ENCODE peak calls at places on chromosomes 6 and 20, in six cellular contexts. B is stimulated activated CD4-positive, alpha-beta T cell treated with anti-CD3 and anti-CD28 coated beads, TNF-alpha, amount 100 ng/mL, for 4 hours; N is osteocyte; G is GM10248; D is HT1080; F is bronchial epithelial cell. P is an unnamed sample.

GRCh38 chr6:54910326-54910952 is 63.9 kb downstream of the FAM83B start:
- DNase-seq in F (no peak), N (no peak), D (no peak), G (no peak), B (no peak), P (no peak)

GRCh38 chr6:129785081-129785755 is 75.2 kb upstream of the ARHGAP18 start:
- DNase-seq in D (peak; percentile 51), G (no peak), B (no peak), N (no peak), F (peak; percentile 23), P (no peak)

GRCh38 chr20:12053348-12053747 is 135.7 kb downstream of the BTBD3 start:
- DNase-seq in N (no peak), F (peak; percentile 74), G (no peak), D (peak; percentile 95), B (no peak), P (no peak)

GRCh38 chr6:145147981-145148380 is 587.3 kb downstream of the EPM2A start:
- DNase-seq in F (no peak), B (no peak), N (no peak), G (no peak), D (no peak), P (no peak)

GRCh38 chr6:96907498-96907897 is 9.8 kb upstream of the NDUFAF4 start:
- DNase-seq in F (peak; percentile 46), G (peak; percentile 13), N (no peak), D (peak; percentile 58), B (no peak), P (no peak)

GRCh38 chr6:34172961-34173775 is 27.3 kb upstream of the GRM4 start:
- DNase-seq in N (no peak), B (no peak), G (no peak), F (peak; percentile 48), D (no peak), P (no peak)

GRCh38 chr6:10384719-10385511 is 30.0 kb downstream of the TFAP2A start:
- DNase-seq in F (no peak), B (no peak), G (no peak), D (no peak), N (no peak), P (no peak)

GRCh38 chr6:100663219-100663863 is 198.6 kb upstream of the SIM1 start:
- DNase-seq in F (peak; percentile 78), D (peak; percentile 84), N (no peak), B (no peak), G (no peak), P (no peak)

GRCh38 chr6:11245406-11245990 is 13.0 kb upstream of the NEDD9 start:
- DNase-seq in G (no peak), N (no peak), D (no peak), F (no peak), B (no peak), P (no peak)

GRCh38 chr6:31493875-31494694 is 3.9 kb upstream of the MICB start:
- DNase-seq in N (peak; percentile 95), F (peak; percentile 51), D (peak; percentile 64), G (peak; percentile 64), B (peak; percentile 59), P (peak; percentile 84)

GRCh38 chr6:31401403-31401802 is 2.0 kb upstream of the MICA start:
- DNase-seq in F (peak; percentile 87), B (no peak), D (peak; percentile 93), G (no peak), N (no peak), P (no peak)

GRCh38 chr6:80489911-80490635 is 383.6 kb downstream of the BCKDHB start:
- DNase-seq in F (peak; percentile 55), N (no peak), B (no peak), G (no peak), D (peak; percentile 13), P (no peak)

GRCh38 chr6:36984581-36985383 is 1.2 kb downstream of the MTCH1 start:
- DNase-seq in D (peak; percentile 76), F (peak; percentile 51), B (peak; percentile 28), N (no peak), G (no peak), P (no peak)

GRCh38 chr20:61436674-61437279 is 184.7 kb downstream of the CDH4 start:
- DNase-seq in N (no peak), G (no peak), B (no peak), D (peak; percentile 97), F (peak; percentile 82), P (no peak)

GRCh38 chr20:21117521-21117920 is 8.4 kb upstream of the KIZ start:
- DNase-seq in B (no peak), N (no peak), G (no peak), F (no peak), D (no peak), P (no peak)

GRCh38 chr6:81067057-81067456 is 685.4 kb downstream of the TENT5A start:
- DNase-seq in B (no peak), F (no peak), N (no peak), G (no peak), D (no peak), P (no peak)

GRCh38 chr6:10553869-10554268 is 32.7 kb downstream of the GCNT2 start:
- DNase-seq in D (no peak), N (no peak), F (no peak), B (no peak), G (no peak), P (no peak)

GRCh38 chr20:9294081-9294480 is 220.3 kb upstream of the LAMP5 start:
- DNase-seq in G (no peak), D (peak; percentile 79), N (no peak), F (peak; percentile 82), B (no peak), P (no peak)

GRCh38 chr6:28117386-28118050 is 6.9 kb upstream of the ZSCAN16 start:
- DNase-seq in N (no peak), F (no peak), D (no peak), B (no peak), G (no peak), P (no peak)

GRCh38 chr6:35933844-35934243 is 12.9 kb upstream of the SRPK1 start:
- DNase-seq in D (no peak), F (no peak), G (no peak), N (no peak), B (no peak), P (no peak)

GRCh38 chr6:20873425-20874190 is 339.4 kb downstream of the CDKAL1 start:
- DNase-seq in D (no peak), B (no peak), N (no peak), F (no peak), G (no peak), P (no peak)

GRCh38 chr20:58650776-58651547 is at the start of gene STX16:
- DNase-seq in N (peak; percentile 95), D (peak; percentile 92), B (peak; percentile 80), G (peak; percentile 94), F (peak; percentile 72), P (peak; percentile 92)

GRCh38 chr6:38404900-38405556 is 234.7 kb downstream of the BTBD9 start:
- DNase-seq in N (no peak), B (no peak), D (no peak), G (no peak), F (peak; percentile 97), P (no peak)

GRCh38 chr20:46203510-46203837 is 85.4 kb downstream of the CD40 start:
- DNase-seq in B (no peak), D (no peak), G (no peak), N (no peak), F (no peak), P (no peak)

GRCh38 chr6:149234051-149234962 is 83.2 kb upstream of the TAB2 start:
- DNase-seq in F (peak; percentile 80), D (peak; percentile 25), B (no peak), G (no peak), N (no peak), P (no peak)

GRCh38 chr20:59125909-59126308 is 37.7 kb upstream of the ZNF831 start:
- DNase-seq in B (no peak), D (no peak), F (no peak), G (no peak), N (no peak), P (no peak)

GRCh38 chr6:42704937-42705374 is 17.4 kb downstream of the PRPH2 start:
- DNase-seq in F (peak; percentile 26), B (no peak), N (no peak), G (no peak), D (no peak), P (no peak)

GRCh38 chr20:57335392-57335791 is 5.8 kb downstream of the SPO11 start:
- DNase-seq in D (no peak), N (no peak), F (peak; percentile 17), G (no peak), B (no peak), P (no peak)

GRCh38 chr6:161303628-161304340 is 29.9 kb upstream of the AGPAT4 start:
- DNase-seq in N (peak; percentile 78), F (peak; percentile 72), D (peak; percentile 43), B (no peak), G (no peak), P (no peak)

GRCh38 chr6:34350100-34350936 is 42.2 kb downstream of the NUDT3 start:
- DNase-seq in N (no peak), B (no peak), D (no peak), G (no peak), F (no peak), P (no peak)

GRCh38 chr6:148426317-148426977 is 83.8 kb downstream of the SASH1 start:
- DNase-seq in D (peak; percentile 16), N (no peak), G (no peak), F (no peak), B (no peak), P (no peak)

GRCh38 chr20:57399587-57400261 is 8.5 kb downstream of the RBM38 start:
- DNase-seq in B (no peak), D (no peak), F (no peak), G (peak; percentile 83), N (no peak), P (no peak)

GRCh38 chr6:136401749-136402148 is 112.1 kb upstream of the BCLAF1 start:
- DNase-seq in F (peak; percentile 26), G (no peak), D (peak; percentile 55), N (no peak), B (no peak), P (no peak)

P was measured in type B pancreatic cell.